ENCODE peak calls at places on chromosomes 4 and X, in four cellular contexts. S is testis, G is trophoblast cell, I is lung. P is an unnamed sample. For H3K4me1 and H3K36me3, the result is how much of the 10 kb centered on the place peaks cover.

GRCh38 chrX:135384161-135384836 is 37.4 kb upstream of the SMIM10L2A start:
- DNase-seq in I (no peak), G (no peak), S (no peak), P (peak)

GRCh38 chrX:22135994-22136684 is 104.0 kb downstream of the PHEX start:
- DNase-seq in I (no peak), G (no peak), S (peak), P (peak)

GRCh38 chr4:169963998-169964397 is 62.2 kb downstream of the MFAP3L start:
- DNase-seq in I (no peak), S (no peak), G (no peak), P (no peak)

GRCh38 chr4:15677507-15677988 is 4.1 kb upstream of the FAM200B start:
- DNase-seq in S (no peak), G (no peak), I (no peak), P (no peak)

GRCh38 chr4:84931961-84932360 is 34.5 kb downstream of the WDFY3 start:
- DNase-seq in G (no peak), S (no peak), I (no peak), P (no peak)

GRCh38 chr4:146029939-146030710 is 91.5 kb upstream of the ZNF827 start:
- DNase-seq in G (peak), S (no peak), I (no peak), P (no peak)

GRCh38 chr4:75512336-75513211 is 1.6 kb downstream of the RCHY1 start:
- DNase-seq in S (no peak), I (peak), G (no peak), P (no peak)

GRCh38 chr4:72558655-72559054 is 10.4 kb downstream of the ADAMTS3 start:
- DNase-seq in I (no peak), G (no peak), S (no peak), P (no peak)

GRCh38 chrX:120293015-120293414 is 18.2 kb downstream of the TMEM255A start:
- DNase-seq in I (no peak), S (no peak), G (no peak), P (no peak)

GRCh38 chr4:118869808-118870342 is 18.8 kb upstream of the SYNPO2 start:
- DNase-seq in I (no peak), S (no peak), G (no peak), P (no peak)

GRCh38 chr4:2881431-2881830 is 37.8 kb downstream of the ADD1 start:
- DNase-seq in I (no peak), S (no peak), G (no peak), P (no peak)

GRCh38 chr4:53119685-53120084 is 246.2 kb downstream of the SCFD2 start:
- DNase-seq in I (no peak), S (peak), G (peak), P (no peak)

GRCh38 chrX:150767045-150767395 is 73.8 kb downstream of the MTMR1 start:
- DNase-seq in S (peak), G (peak), I (no peak), P (no peak)

GRCh38 chrX:102154218-102154860 is 1.4 kb downstream of the BEX5 start:
- DNase-seq in S (peak), I (no peak), G (no peak), P (no peak)

GRCh38 chr4:101774807-101775206 is 15.7 kb upstream of the BANK1 start:
- DNase-seq in I (no peak), S (no peak), G (no peak), P (no peak)

GRCh38 chr4:80173387-80173786 is 23.9 kb upstream of the PRDM8 start:
- DNase-seq in G (no peak), I (no peak), S (no peak), P (peak)

GRCh38 chrX:17433965-17434364 is 59.0 kb downstream of the NHS start:
- DNase-seq in I (no peak), G (no peak), S (no peak), P (no peak)

GRCh38 chrX:85905851-85906250 is 141.5 kb downstream of the CHM start:
- DNase-seq in G (no peak), S (no peak), I (no peak), P (no peak)
- H3K4me1 ChIP-seq in G (under half), S (under half), I (under half), P (under half)

GRCh38 chrX:75986980-75987379 is 185.9 kb upstream of the PBDC1 start:
- DNase-seq in S (no peak), G (no peak), I (no peak), P (no peak)
- H3K4me3 ChIP-seq in S (no peak), G (no peak), I (no peak), P (no peak)

GRCh38 chrX:361231-362145 is 25.2 kb downstream of the PPP2R3B start:
- DNase-seq in G (no peak), I (no peak), S (no peak), P (no peak)
- H3K36me3 ChIP-seq in G (under half), I (under half), S (under half), P (under half)

GRCh38 chr4:123822353-123822752 is 425.8 kb downstream of the SPRY1 start:
- DNase-seq in I (no peak), S (no peak), G (no peak), P (no peak)
- H3K4me1 ChIP-seq in I (under half), S (under half), G (under half), P (under half)